ENCODE peak calls at places on chromosomes 2 and 18, in nine cellular contexts. L is MM.1S, Z is heart right ventricle, F is thyroid gland, R is tibial artery, W is astrocyte of the spinal cord, T is GM13977, V is bronchial epithelial cell, Y is A549. E is an unnamed sample.

GRCh38 chr18:59123588-59124369 is 15.9 kb upstream of the SEC11C start:
- DNase-seq in L (no peak), Z (no peak), F (no peak), R (no peak), W (peak), T (no peak), V (peak), Y (peak), E (no peak)

GRCh38 chr2:48144777-48145176 is 238.5 kb upstream of the FBXO11 start:
- DNase-seq in L (peak), Z (peak), F (peak), R (no peak), W (no peak), T (no peak), V (no peak), Y (no peak), E (no peak)

GRCh38 chr18:41501848-41502247 is 453.2 kb upstream of the PIK3C3 start:
- DNase-seq in L (no peak), Z (no peak), F (no peak), R (no peak), W (no peak), T (no peak), V (peak), Y (no peak), E (no peak)

GRCh38 chr2:197170137-197170682 is 140.4 kb downstream of the ANKRD44 start:
- DNase-seq in L (no peak), Z (no peak), F (no peak), R (no peak), W (no peak), T (no peak), V (peak), Y (no peak), E (no peak)

GRCh38 chr2:27860111-27860510 is 30.1 kb downstream of the RBKS start:
- DNase-seq in L (no peak), Z (no peak), F (no peak), R (no peak), W (peak), T (no peak), V (peak), Y (no peak), E (no peak)

GRCh38 chr18:76985951-76986236 is 146.7 kb downstream of the MBP start:
- DNase-seq in L (no peak), Z (no peak), F (no peak), R (no peak), W (no peak), T (no peak), V (no peak), Y (no peak), E (no peak)

GRCh38 chr2:108640731-108641130 is 78.6 kb upstream of the RANBP2 start:
- DNase-seq in L (no peak), Z (no peak), F (no peak), R (no peak), W (peak), T (no peak), V (peak), Y (peak), E (no peak)

GRCh38 chr2:113137827-113138226 is 10.4 kb downstream of the IL1RN start:
- DNase-seq in L (no peak), Z (no peak), F (no peak), R (no peak), W (no peak), T (no peak), V (no peak), Y (no peak), E (no peak)

GRCh38 chr2:150228936-150229335 is 258.5 kb downstream of the RND3 start:
- DNase-seq in L (no peak), Z (no peak), F (no peak), R (no peak), W (no peak), T (no peak), V (peak), Y (no peak), E (no peak)

GRCh38 chr18:73645175-73645715 is 502.4 kb downstream of the FBXO15 start:
- DNase-seq in L (no peak), Z (no peak), F (no peak), R (no peak), W (peak), T (no peak), V (peak), Y (no peak), E (no peak)

GRCh38 chr2:43937269-43937820 is 58.4 kb downstream of the LRPPRC start:
- DNase-seq in L (no peak), Z (no peak), F (no peak), R (no peak), W (no peak), T (no peak), V (no peak), Y (no peak), E (no peak)

GRCh38 chr2:60213865-60214657 is 339.4 kb downstream of the BCL11A start:
- DNase-seq in L (no peak), Z (peak), F (no peak), R (peak), W (no peak), T (no peak), V (peak), Y (no peak), E (no peak)

GRCh38 chr2:36525245-36525644 is 72.7 kb downstream of the FEZ2 start:
- DNase-seq in L (no peak), Z (peak), F (no peak), R (no peak), W (no peak), T (no peak), V (peak), Y (no peak), E (no peak)

GRCh38 chr2:203590496-203590895 is 55.4 kb upstream of the RAPH1 start:
- DNase-seq in L (no peak), Z (no peak), F (no peak), R (no peak), W (no peak), T (no peak), V (peak), Y (no peak), E (no peak)

GRCh38 chr2:182038579-182038978 is 52.9 kb downstream of the PPP1R1C start:
- DNase-seq in L (no peak), Z (no peak), F (no peak), R (no peak), W (peak), T (no peak), V (peak), Y (peak), E (no peak)

GRCh38 chr2:223010641-223011040 is 41.3 kb upstream of the KCNE4 start:
- DNase-seq in L (no peak), Z (no peak), F (no peak), R (no peak), W (peak), T (no peak), V (peak), Y (no peak), E (no peak)

GRCh38 chr18:52313213-52313612 is 26.8 kb upstream of the DCC start:
- DNase-seq in L (no peak), Z (no peak), F (no peak), R (no peak), W (peak), T (no peak), V (peak), Y (no peak), E (no peak)

GRCh38 chr18:23716516-23716915 is 27.3 kb downstream of the LAMA3 start:
- DNase-seq in L (no peak), Z (no peak), F (no peak), R (no peak), W (peak), T (no peak), V (peak), Y (no peak), E (no peak)

GRCh38 chr2:136448986-136449780 is 316.2 kb upstream of the THSD7B start:
- DNase-seq in L (no peak), Z (no peak), F (no peak), R (no peak), W (no peak), T (no peak), V (no peak), Y (no peak), E (no peak)

GRCh38 chr2:211800001-211800400 is 738.6 kb downstream of the ERBB4 start:
- DNase-seq in L (no peak), Z (no peak), F (no peak), R (no peak), W (no peak), T (no peak), V (no peak), Y (no peak), E (no peak)

GRCh38 chr2:141109633-141110032 is 1021.2 kb downstream of the LRP1B start:
- DNase-seq in L (no peak), Z (no peak), F (no peak), R (no peak), W (no peak), T (no peak), V (peak), Y (no peak), E (peak)
- TF ChIP-seq CTCF in L (peak), Z (no peak), F (no peak), R (no peak), W (peak), T (peak), V (peak), Y (no peak), E (no peak)

GRCh38 chr2:227774011-227774624 is 28.4 kb downstream of the SCYGR8 start:
- DNase-seq in L (no peak), Z (no peak), F (no peak), R (no peak), W (no peak), T (peak), V (no peak), Y (no peak), E (peak)
- TF ChIP-seq CTCF in L (peak), Z (no peak), F (peak), R (no peak), W (no peak), T (peak), V (no peak), Y (peak), E (peak)

GRCh38 chr18:67845035-67845434 is 328.5 kb upstream of the DSEL start:
- DNase-seq in L (no peak), Z (no peak), F (no peak), R (no peak), W (no peak), T (no peak), V (peak), Y (no peak), E (no peak)
- TF ChIP-seq CTCF in L (no peak), Z (no peak), F (no peak), R (no peak), W (peak), T (no peak), V (peak), Y (no peak), E (no peak)

GRCh38 chr2:216862628-216863027 is 2.8 kb upstream of the TNP1 start:
- DNase-seq in L (no peak), Z (no peak), F (no peak), R (no peak), W (no peak), T (no peak), V (no peak), Y (no peak), E (no peak)
- TF ChIP-seq CTCF in L (no peak), Z (no peak), F (no peak), R (no peak), W (no peak), T (no peak), V (no peak), Y (no peak), E (no peak)

GRCh38 chr2:130841741-130842365 is 5.1 kb downstream of the ARHGEF4 start:
- DNase-seq in L (no peak), Z (no peak), F (no peak), R (no peak), W (no peak), T (no peak), V (no peak), Y (no peak), E (no peak)

GRCh38 chr2:130844161-130844560 is 7.4 kb downstream of the ARHGEF4 start:
- DNase-seq in L (no peak), Z (no peak), F (no peak), R (no peak), W (no peak), T (no peak), V (no peak), Y (no peak), E (no peak)

GRCh38 chr2:130843321-130843985 is 6.7 kb downstream of the ARHGEF4 start:
- DNase-seq in L (no peak), Z (no peak), F (no peak), R (no peak), W (no peak), T (no peak), V (no peak), Y (no peak), E (no peak)

GRCh38 chr2:130840506-130840905 is 3.8 kb downstream of the ARHGEF4 start:
- DNase-seq in L (no peak), Z (no peak), F (no peak), R (no peak), W (no peak), T (no peak), V (no peak), Y (no peak), E (no peak)

DNA sequence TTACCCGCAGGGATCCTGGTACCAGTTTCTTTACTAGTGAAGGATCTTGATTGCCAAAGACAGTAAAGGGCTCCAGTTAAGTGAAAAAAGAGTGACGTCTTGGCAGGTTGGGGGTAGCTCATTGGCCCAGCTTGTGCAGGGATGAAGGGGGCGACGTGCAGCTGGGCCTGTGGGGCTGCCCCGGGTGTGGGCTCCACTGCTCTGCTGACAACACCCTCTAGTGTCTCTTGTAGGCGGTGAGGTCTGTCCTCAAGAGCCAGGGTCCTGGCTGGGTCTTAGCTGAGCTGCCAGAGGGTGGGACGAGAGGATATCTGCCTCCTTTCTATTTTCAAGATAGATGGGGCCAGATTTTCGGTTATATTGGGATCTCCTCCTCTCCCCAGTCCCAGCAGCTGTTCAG is 6.1 kb downstream of the ARHGEF4 start:
- DNase-seq in L (no peak), Z (no peak), F (no peak), R (no peak), W (no peak), T (no peak), V (no peak), Y (no peak), E (no peak)
- TF ChIP-seq CTCF in L (no peak), Z (no peak), F (no peak), R (no peak), W (no peak), T (no peak), V (no peak), Y (no peak), E (no peak)

GRCh38 chr18:46856975-46857374 is 60.3 kb downstream of the PIAS2 start:
- DNase-seq in L (no peak), Z (no peak), F (no peak), R (no peak), W (no peak), T (peak), V (no peak), Y (no peak), E (no peak)
- TF ChIP-seq CTCF in L (no peak), Z (no peak), F (no peak), R (no peak), W (peak), T (peak), V (no peak), Y (no peak), E (no peak)

E was measured in GM20000.